ENCODE peak calls at places on chromosomes 7 and 10, in eight cellular contexts. S is psoas muscle; B is heart left ventricle; F is mucosa of descending colon; H is stimulated activated CD4-positive, alpha-beta T cell treated with anti-CD3 and anti-CD28 coated beads, Interleukin-15, amount 100 ng/mL, for 24 hours; G is NCI-H748 treated with DMSO at 0.1 percent for 48 hours; L is brain microvascular endothelial cell; D is fibroblast of pulmonary artery. I is an unnamed sample.
A peak's percentile ranks its signal among the peaks of the same experiment; 100 is the strongest.

GRCh38 chr7:64183126-64183742 is 23.8 kb upstream of the ZNF735 start:
- DNase-seq in H (peak; percentile 54), D (no peak), F (no peak), B (no peak), L (no peak), S (peak; percentile 53), G (no peak), I (no peak)

GRCh38 chr7:78099715-78100477 is 301.3 kb downstream of the PHTF2 start:
- DNase-seq in S (no peak), B (no peak), F (no peak), L (peak; percentile 64), D (peak; percentile 17), G (no peak), H (no peak), I (no peak)

GRCh38 chr7:69656077-69656476 is 57.8 kb downstream of the AUTS2 start:
- DNase-seq in G (no peak), F (no peak), D (no peak), S (no peak), L (no peak), B (no peak), H (no peak), I (no peak)

GRCh38 chr10:23886355-23886754 is 322.6 kb upstream of the KIAA1217 start:
- DNase-seq in D (no peak), F (no peak), L (no peak), S (no peak), H (no peak), G (no peak), B (no peak), I (no peak)

GRCh38 chr10:43299579-43299978 is 32.7 kb upstream of the RASGEF1A start:
- DNase-seq in L (no peak), D (no peak), B (no peak), G (no peak), F (no peak), S (no peak), H (peak; percentile 67), I (no peak)

GRCh38 chr7:127946081-127946480 is 85.2 kb downstream of the LRRC4 start:
- DNase-seq in D (no peak), G (no peak), L (no peak), F (no peak), H (no peak), B (no peak), S (no peak), I (no peak)

GRCh38 chr10:72616716-72617115 is 9.2 kb downstream of the MICU1 start:
- DNase-seq in F (no peak), H (no peak), L (no peak), B (no peak), D (no peak), G (no peak), S (no peak), I (no peak)

GRCh38 chr7:17153571-17153970 is 144.9 kb upstream of the AHR start:
- DNase-seq in S (no peak), H (peak; percentile 30), L (no peak), F (no peak), G (no peak), B (no peak), D (no peak), I (no peak)

GRCh38 chr7:21883069-21883468 is 62.6 kb downstream of the CDCA7L start:
- DNase-seq in S (no peak), L (no peak), D (no peak), B (no peak), G (no peak), F (no peak), H (no peak), I (no peak)

GRCh38 chr7:94258856-94259255 is 135.8 kb upstream of the COL1A2 start:
- DNase-seq in G (no peak), L (no peak), H (no peak), B (no peak), S (no peak), D (no peak), F (no peak), I (no peak)

GRCh38 chr7:7498881-7499280 is 36.8 kb downstream of the COL28A1 start:
- DNase-seq in D (no peak), L (no peak), B (no peak), F (no peak), G (no peak), S (no peak), H (no peak), I (no peak)

GRCh38 chr7:134811798-134812197 is 32.4 kb downstream of the CALD1 start:
- DNase-seq in B (no peak), H (no peak), L (no peak), F (no peak), G (no peak), S (no peak), D (peak; percentile 81), I (no peak)

GRCh38 chr10:125283191-125283590 is 122.8 kb upstream of the CTBP2 start:
- DNase-seq in G (peak; percentile 19), H (no peak), B (no peak), S (no peak), F (no peak), D (no peak), L (no peak), I (no peak)

GRCh38 chr7:7112868-7113267 is 69.5 kb upstream of the C1GALT1 start:
- DNase-seq in S (no peak), D (no peak), B (no peak), H (no peak), F (no peak), L (no peak), G (no peak), I (no peak)

GRCh38 chr10:124558901-124559321 is 97.3 kb downstream of the LHPP start:
- DNase-seq in D (peak; percentile 4), L (no peak), H (no peak), F (no peak), B (peak; percentile 30), G (no peak), S (peak; percentile 49), I (no peak)

GRCh38 chr10:76882245-76882644 is 755.4 kb downstream of the KCNMA1 start:
- DNase-seq in L (no peak), S (no peak), G (no peak), F (no peak), H (no peak), D (no peak), B (no peak), I (no peak)

GRCh38 chr7:137873524-137873923 is 26.8 kb upstream of the DGKI start:
- DNase-seq in F (no peak), S (no peak), D (peak; percentile 74), G (no peak), L (peak; percentile 90), H (peak; percentile 54), B (no peak), I (no peak)

GRCh38 chr10:71975087-71975890 is 11.1 kb downstream of the CHST3 start:
- DNase-seq in S (peak; percentile 96), B (peak; percentile 78), L (no peak), H (no peak), G (no peak), F (peak; percentile 77), D (no peak), I (peak; percentile 83)

GRCh38 chr10:118321724-118322575 is 20.2 kb downstream of the FAM204A start:
- DNase-seq in S (no peak), H (no peak), F (no peak), L (no peak), G (no peak), B (no peak), D (no peak), I (no peak)

GRCh38 chr10:63504145-63504881 is 16.9 kb upstream of the REEP3 start:
- DNase-seq in D (no peak), S (no peak), H (no peak), L (no peak), F (no peak), G (no peak), B (no peak), I (no peak)

GRCh38 chr10:80760914-80761371 is 223.2 kb downstream of the SH2D4B start:
- DNase-seq in G (no peak), D (no peak), F (no peak), S (no peak), H (no peak), L (no peak), B (no peak), I (no peak)

GRCh38 chr10:50988792-50989191 is 85.5 kb upstream of the PRKG1 start:
- DNase-seq in L (no peak), F (no peak), B (no peak), S (no peak), D (peak; percentile 69), H (no peak), G (no peak), I (no peak)